ENCODE peak calls at places on chromosomes 16 and 17, in six cellular contexts. J is cardiac muscle cell; B is GM23248; M is pancreas; Q is effector memory CD4-positive, alpha-beta T cell; T is BE2C. O is an unnamed sample. For H3K4me1, the result is how much of the 10 kb centered on the place peaks cover.

GRCh38 chr17:8959312-8959918 is 6.1 kb downstream of the PIK3R5 start:
- DNase-seq in M (no peak), T (no peak), Q (no peak), B (no peak), J (no peak), O (no peak)

GRCh38 chr17:69492410-69493071 is 78.0 kb downstream of the MAP2K6 start:
- DNase-seq in B (peak), J (peak), Q (no peak), M (no peak), T (no peak), O (peak)

GRCh38 chr16:53754938-53755910 is 51.3 kb downstream of the FTO start:
- DNase-seq in Q (no peak), M (peak), B (peak), J (peak), T (no peak), O (peak)

GRCh38 chr16:69064164-69064563 is 41.3 kb upstream of the HAS3 start:
- DNase-seq in J (no peak), M (no peak), Q (no peak), T (no peak), B (peak), O (peak)

GRCh38 chr16:67144943-67145342 is 5.9 kb downstream of the B3GNT9 start:
- DNase-seq in B (no peak), M (no peak), T (no peak), Q (no peak), J (no peak), O (no peak)

GRCh38 chr16:56372938-56373337 is 52.4 kb downstream of the AMFR start:
- DNase-seq in B (no peak), J (no peak), M (no peak), Q (no peak), T (no peak), O (no peak)

GRCh38 chr17:21199311-21199710 is 14.7 kb downstream of the TMEM11 start:
- DNase-seq in M (no peak), B (peak), Q (no peak), T (no peak), J (peak), O (peak)

GRCh38 chr17:48051706-48052486 is 3.7 kb downstream of the NFE2L1 start:
- DNase-seq in M (no peak), J (peak), B (peak), T (peak), Q (no peak), O (no peak)

GRCh38 chr16:16143038-16143763 is 80.1 kb downstream of the ABCC6 start:
- DNase-seq in Q (no peak), M (no peak), J (no peak), T (peak), B (peak), O (no peak)

GRCh38 chr16:66544358-66544757 is 5.6 kb downstream of the TK2 start:
- DNase-seq in J (no peak), Q (no peak), B (no peak), M (no peak), T (no peak), O (no peak)

GRCh38 chr16:13390093-13390985 is 488.9 kb downstream of the SHISA9 start:
- DNase-seq in B (no peak), T (no peak), J (no peak), M (no peak), Q (no peak), O (no peak)

GRCh38 chr17:15464211-15464610 is 3.2 kb downstream of the CDRT4 start:
- DNase-seq in T (no peak), B (peak), J (no peak), M (no peak), Q (no peak), O (no peak)

GRCh38 chr16:72978212-72978611 is 69.7 kb downstream of the ZFHX3 start:
- DNase-seq in B (peak), Q (no peak), J (peak), M (no peak), T (no peak), O (no peak)

GRCh38 chr16:78641463-78641862 is 542.0 kb downstream of the WWOX start:
- DNase-seq in B (no peak), M (no peak), T (no peak), Q (no peak), J (no peak), O (no peak)

GRCh38 chr16:72271841-72272240 is 99.9 kb upstream of the PMFBP1 start:
- DNase-seq in T (no peak), J (no peak), Q (no peak), B (no peak), M (no peak), O (no peak)

GRCh38 chr17:66814026-66814425 is 20.9 kb upstream of the CACNG5 start:
- DNase-seq in T (no peak), Q (no peak), J (no peak), M (no peak), B (no peak), O (no peak)

GRCh38 chr17:59633658-59634359 is 14.1 kb downstream of the CLTC start:
- DNase-seq in M (no peak), J (no peak), B (no peak), Q (no peak), T (no peak), O (no peak)
- H3K4me1 ChIP-seq in M (under half), J (under half), B (under half), Q (under half), T (under half), O (under half)

GRCh38 chr17:36945959-36946725 is 2.6 kb upstream of the AATF start:
- DNase-seq in T (no peak), J (no peak), B (no peak), Q (no peak), M (no peak), O (no peak)
- H3K4me1 ChIP-seq in T (under half), J (under half), B (under half), Q (under half), M (under half), O (under half)

DNA sequence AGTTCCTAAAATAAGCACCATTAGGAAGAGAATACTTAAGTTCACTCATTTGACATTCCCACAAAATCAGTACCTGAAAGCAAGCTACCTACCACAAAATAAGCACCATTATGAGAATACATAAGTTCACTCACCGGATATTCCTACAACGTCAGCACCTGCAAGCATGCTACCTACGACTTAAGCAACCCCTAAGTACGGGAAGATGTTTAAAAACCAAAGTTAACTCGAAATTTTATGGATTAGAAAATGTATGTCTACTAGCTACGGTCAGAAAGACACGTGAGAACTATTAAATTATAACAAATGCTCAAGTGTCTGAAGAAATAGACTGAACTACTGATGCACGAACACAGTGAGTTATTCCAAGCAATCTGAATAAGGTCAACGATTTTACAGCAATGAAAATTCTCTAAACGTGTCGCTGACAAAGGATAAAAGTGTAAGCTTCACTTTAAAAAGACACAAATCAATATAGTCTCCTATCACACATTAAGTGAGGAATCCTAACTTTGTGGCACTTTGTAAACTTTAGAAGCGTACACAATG is 1.5 kb downstream of the GSPT1 start:
- DNase-seq in B (no peak), J (no peak), M (no peak), T (no peak), Q (peak), O (no peak)
- H3K4me1 ChIP-seq in B (under half), J (under half), M (under half), T (under half), Q (under half), O (under half)

GRCh38 chr16:81528258-81528657 is 83.7 kb downstream of the CMIP start:
- DNase-seq in Q (no peak), B (no peak), T (no peak), M (no peak), J (no peak), O (no peak)

GRCh38 chr16:81532491-81533174 is 88.0 kb downstream of the CMIP start:
- DNase-seq in B (no peak), T (no peak), M (peak), J (no peak), Q (no peak), O (no peak)

GRCh38 chr16:81531415-81531814 is 86.8 kb downstream of the CMIP start:
- DNase-seq in J (no peak), T (no peak), B (peak), M (no peak), Q (no peak), O (peak)

GRCh38 chr16:81530814-81531213 is 86.2 kb downstream of the CMIP start:
- DNase-seq in J (no peak), Q (no peak), M (no peak), B (no peak), T (no peak), O (peak)

DNA sequence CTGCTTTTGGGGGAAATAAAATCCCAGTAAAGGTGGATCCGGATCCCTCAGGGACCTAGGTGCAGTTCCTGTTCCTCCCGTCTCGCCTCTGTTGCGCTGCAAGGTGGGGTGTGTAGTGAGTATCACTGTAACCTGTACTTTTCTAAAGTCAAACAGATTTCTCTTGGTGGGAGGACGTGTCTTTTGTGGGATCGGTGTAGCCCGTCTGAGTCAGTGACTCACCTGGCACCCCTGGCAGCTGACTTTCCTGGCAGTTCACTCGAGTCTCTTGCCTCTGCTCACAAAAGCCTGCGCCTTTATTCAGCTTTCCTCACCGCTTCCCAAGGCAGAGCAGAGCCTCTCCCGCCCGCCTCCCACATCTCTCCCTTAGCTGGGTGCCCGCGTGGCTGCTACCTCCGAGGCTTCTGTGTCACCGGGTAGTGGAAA is 85.7 kb downstream of the CMIP start:
- DNase-seq in B (no peak), J (no peak), T (no peak), M (no peak), Q (no peak), O (peak)
- H3K4me1 ChIP-seq in B (under half), J (under half), T (under half), M (under half), Q (under half), O (half or more)

GRCh38 chr17:17039911-17040310 is 2.3 kb upstream of the MPRIP start:
- DNase-seq in J (no peak), Q (no peak), M (no peak), T (no peak), B (no peak), O (no peak)

GRCh38 chr17:17041018-17041521 is 1.2 kb upstream of the MPRIP start:
- DNase-seq in M (peak), Q (no peak), B (peak), T (peak), J (no peak), O (peak)

GRCh38 chr17:17042381-17042736 is at the start of gene MPRIP:
- DNase-seq in T (no peak), J (no peak), Q (no peak), M (no peak), B (no peak), O (no peak)

GRCh38 chr17:17042851-17043667 is 802 bp downstream of the MPRIP start:
- DNase-seq in B (peak), T (no peak), J (peak), Q (no peak), M (no peak), O (no peak)

DNA sequence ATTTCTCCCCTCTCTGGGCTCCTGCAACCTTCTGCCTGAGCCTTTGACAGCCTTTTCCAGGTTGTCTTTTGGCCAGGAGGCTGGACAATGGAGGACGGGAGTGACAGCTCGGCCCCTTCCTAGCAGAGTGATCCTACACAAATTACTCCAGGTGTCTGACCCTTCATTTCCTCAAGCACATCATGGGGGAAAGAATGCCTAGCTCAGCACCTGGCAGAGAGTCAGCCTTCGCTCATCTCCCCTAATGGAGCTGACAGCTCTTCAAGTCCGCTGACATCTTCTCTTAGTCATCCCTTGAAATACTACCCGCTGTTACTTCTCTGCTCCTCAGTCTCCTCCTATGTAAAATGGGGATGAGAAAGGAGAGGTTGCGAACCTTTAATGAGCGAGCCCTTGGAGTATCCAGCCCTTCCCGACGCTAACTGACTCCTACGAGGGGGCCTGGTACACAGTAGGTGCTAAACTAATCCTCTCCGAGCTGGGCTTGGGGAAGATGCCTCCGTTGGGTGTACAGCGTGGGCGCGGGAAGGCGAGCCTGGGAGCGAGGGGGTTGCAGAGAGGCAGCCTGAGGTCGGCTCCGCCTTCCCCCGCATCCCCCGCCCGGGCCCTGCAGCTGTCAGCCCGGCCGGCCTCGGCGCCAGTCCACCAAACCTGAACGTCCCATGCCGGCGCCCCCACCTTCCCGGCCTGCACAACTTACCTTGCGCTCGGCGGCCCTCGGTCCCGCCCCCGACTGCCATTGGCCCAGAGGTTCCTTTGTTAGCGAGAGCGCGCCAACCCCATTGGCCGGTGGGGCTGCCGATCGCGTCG is 481 bp upstream of the MPRIP start:
- DNase-seq in M (peak), B (peak), Q (peak), T (peak), J (peak), O (peak)
- H3K4me1 ChIP-seq in M (under half), B (under half), Q (under half), T (under half), J (under half), O (under half)

GRCh38 chr17:81702934-81703746 is at the start of gene MRPL12:
- DNase-seq in T (peak), Q (peak), M (peak), J (peak), B (peak), O (peak)

GRCh38 chr17:81697261-81698044 is 5.7 kb upstream of the MRPL12 start:
- DNase-seq in M (no peak), Q (no peak), T (no peak), J (no peak), B (no peak), O (no peak)

GRCh38 chr17:81703747-81704654 is 834 bp downstream of the MRPL12 start:
- DNase-seq in J (no peak), T (no peak), B (peak), Q (no peak), M (no peak), O (no peak)

GRCh38 chr17:81701288-81702071 is 1.7 kb upstream of the MRPL12 start:
- DNase-seq in J (no peak), M (no peak), T (no peak), Q (no peak), B (peak), O (no peak)

GRCh38 chr17:81700353-81701287 is 2.5 kb upstream of the MRPL12 start:
- DNase-seq in M (no peak), B (no peak), Q (no peak), J (no peak), T (no peak), O (no peak)
- H3K4me1 ChIP-seq in M (under half), B (under half), Q (under half), J (under half), T (under half), O (under half)

O was measured in foreskin keratinocyte.